ENCODE peak calls at places on chromosomes 5 and 9, in six cellular contexts. M is IMR-90, Z is MM.1S, C is pancreas, X is suprapubic skin, T is spleen. O is an unnamed sample.
A peak's percentile ranks its signal among the peaks of the same experiment; 100 is the strongest.

GRCh38 chr5:1107167-1108007 is 4.5 kb downstream of the SLC12A7 start:
- DNase-seq in M (no peak), Z (no peak), C (no peak), X (no peak), T (no peak), O (no peak)

GRCh38 chr5:79229357-79230174 is 6.4 kb upstream of the JMY start:
- DNase-seq in M (peak; percentile 81), X (peak; percentile 11), C (no peak), T (peak; percentile 27), Z (peak; percentile 81), O (no peak)

GRCh38 chr9:4689687-4690104 is 10.3 kb downstream of the CDC37L1 start:
- DNase-seq in C (no peak), X (no peak), M (peak; percentile 31), Z (peak; percentile 85), T (no peak), O (no peak)

GRCh38 chr9:134601764-134602163 is 39.8 kb upstream of the COL5A1 start:
- DNase-seq in C (peak; percentile 18), X (no peak), Z (no peak), T (no peak), M (peak; percentile 67), O (peak; percentile 59)

GRCh38 chr9:135087489-135087791 is at the start of gene OLFM1:
- DNase-seq in X (peak; percentile 90), T (no peak), M (peak; percentile 46), C (peak; percentile 91), Z (no peak), O (peak; percentile 81)

GRCh38 chr9:138069731-138070456 is 192.3 kb downstream of the CACNA1B start:
- DNase-seq in T (peak; percentile 61), X (no peak), M (no peak), Z (no peak), C (peak; percentile 33), O (peak; percentile 52)

GRCh38 chr5:179866241-179867078 is 7.8 kb upstream of the MRNIP start:
- DNase-seq in C (peak; percentile 45), Z (peak; percentile 38), X (no peak), T (peak; percentile 60), M (no peak), O (no peak)

GRCh38 chr5:81631124-81631523 is 119.8 kb downstream of the SSBP2 start:
- DNase-seq in X (no peak), M (no peak), T (no peak), C (no peak), Z (peak; percentile 89), O (no peak)

GRCh38 chr9:123267481-123268239 is 726 bp downstream of the STRBP start:
- DNase-seq in Z (no peak), C (peak; percentile 65), M (no peak), T (peak; percentile 84), X (peak; percentile 83), O (no peak)

GRCh38 chr9:116550728-116551436 is 136.2 kb upstream of the TRIM32 start:
- DNase-seq in Z (no peak), X (no peak), C (no peak), T (no peak), M (peak; percentile 56), O (no peak)

GRCh38 chr5:80620206-80620605 is 34.2 kb upstream of the MSH3 start:
- DNase-seq in T (no peak), C (no peak), Z (no peak), X (no peak), M (peak; percentile 59), O (no peak)

GRCh38 chr5:17157916-17158529 is 59.4 kb upstream of the BASP1 start:
- DNase-seq in Z (no peak), X (no peak), C (no peak), M (peak; percentile 100), T (no peak), O (no peak)

GRCh38 chr5:112374818-112375217 is 44.3 kb downstream of the EPB41L4A start:
- DNase-seq in Z (no peak), C (no peak), T (no peak), M (no peak), X (no peak), O (no peak)

GRCh38 chr9:85522459-85523092 is 219.2 kb downstream of the AGTPBP1 start:
- DNase-seq in M (peak; percentile 25), C (peak; percentile 65), T (peak; percentile 87), Z (no peak), X (no peak), O (no peak)

GRCh38 chr9:100700689-100701318 is 122.9 kb downstream of the CAVIN4 start:
- DNase-seq in X (no peak), Z (peak; percentile 31), M (peak; percentile 9), T (no peak), C (no peak), O (no peak)

GRCh38 chr9:105333076-105333475 is 88.6 kb downstream of the SLC44A1 start:
- DNase-seq in T (no peak), C (no peak), M (peak; percentile 56), Z (no peak), X (no peak), O (no peak)

GRCh38 chr9:83920469-83920941 is 727 bp downstream of the KIF27 start:
- DNase-seq in Z (peak; percentile 61), X (no peak), T (no peak), C (no peak), M (peak; percentile 38), O (no peak)

GRCh38 chr9:137317021-137317978 is 15.2 kb upstream of the NRARP start:
- DNase-seq in C (peak; percentile 57), T (peak; percentile 76), M (no peak), X (no peak), Z (no peak), O (no peak)

GRCh38 chr9:133770076-133770777 is 32.1 kb upstream of the SARDH start:
- DNase-seq in T (no peak), M (no peak), C (peak; percentile 67), X (peak; percentile 72), Z (no peak), O (peak; percentile 62)

GRCh38 chr5:136434795-136435194 is 69.5 kb upstream of the TRPC7 start:
- DNase-seq in T (no peak), Z (no peak), M (no peak), C (no peak), X (no peak), O (no peak)

GRCh38 chr9:91424403-91425176 is 958 bp upstream of the NFIL3 start:
- DNase-seq in C (peak; percentile 85), M (peak; percentile 89), T (peak; percentile 95), X (peak; percentile 96), Z (peak; percentile 84), O (peak; percentile 78)

GRCh38 chr9:127123239-127123935 is 952 bp upstream of the ANGPTL2 start:
- DNase-seq in Z (no peak), X (no peak), C (no peak), T (no peak), M (no peak), O (no peak)

GRCh38 chr5:157948738-157949410 is 89.9 kb upstream of the CLINT1 start:
- DNase-seq in X (peak; percentile 88), C (peak; percentile 82), M (peak; percentile 90), T (peak; percentile 86), Z (peak; percentile 91), O (peak; percentile 89)

GRCh38 chr5:131413605-131414559 is 150.0 kb downstream of the CDC42SE2 start:
- DNase-seq in T (no peak), M (no peak), C (no peak), X (no peak), Z (peak; percentile 39), O (no peak)

GRCh38 chr5:35159370-35159742 is 70.9 kb downstream of the PRLR start:
- DNase-seq in M (peak; percentile 6), X (no peak), Z (no peak), T (no peak), C (no peak), O (no peak)

GRCh38 chr9:93576296-93577044 is at the start of gene PHF2:
- DNase-seq in M (no peak), C (peak; percentile 70), Z (peak; percentile 14), T (peak; percentile 89), X (no peak), O (no peak)

GRCh38 chr5:1706428-1706827 is 93.2 kb downstream of the MRPL36 start:
- DNase-seq in T (no peak), M (no peak), C (no peak), X (no peak), Z (no peak), O (no peak)

GRCh38 chr5:141825836-141826560 is 52.2 kb downstream of the PCDH1 start:
- DNase-seq in Z (peak; percentile 31), X (no peak), T (peak; percentile 64), C (no peak), M (no peak), O (no peak)
- TF ChIP-seq CTCF in Z (peak; percentile 57), X (no peak), T (peak; percentile 11), C (no peak), M (peak; percentile 45), O (peak; percentile 57)

DNA sequence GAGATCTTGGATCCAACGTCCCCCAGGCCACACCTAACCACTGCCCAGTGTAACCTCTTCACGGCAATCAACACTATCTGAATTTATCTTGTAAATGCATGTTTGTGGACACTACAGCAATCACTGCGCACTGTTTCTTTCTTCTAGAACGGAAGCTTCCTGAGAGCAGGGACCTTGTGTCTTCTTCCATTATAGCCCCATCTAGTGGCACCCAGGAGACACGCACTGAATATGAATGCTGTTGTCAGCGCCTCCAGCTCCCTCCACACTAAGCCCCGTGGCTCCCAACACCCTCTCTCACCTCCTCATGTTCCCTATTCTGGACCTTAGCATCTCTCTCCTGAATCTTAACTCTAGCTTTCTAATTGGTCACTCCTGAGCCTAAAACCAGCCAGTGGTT is 72.7 kb downstream of the SMIM23 start:
- DNase-seq in X (no peak), C (no peak), T (no peak), Z (no peak), M (no peak), O (no peak)
- TF ChIP-seq CTCF in X (no peak), C (no peak), T (no peak), Z (peak; percentile 50), M (peak; percentile 39), O (peak; percentile 64)

GRCh38 chr5:61906820-61907219 is 399.2 kb upstream of the KIF2A start:
- DNase-seq in M (no peak), C (no peak), T (no peak), X (no peak), Z (no peak), O (no peak)

GRCh38 chr5:61901997-61902396 is 404.0 kb upstream of the KIF2A start:
- DNase-seq in X (no peak), Z (no peak), C (no peak), M (no peak), T (no peak), O (no peak)

GRCh38 chr5:61904730-61905129 is 401.3 kb upstream of the KIF2A start:
- DNase-seq in M (no peak), X (no peak), C (no peak), T (no peak), Z (no peak), O (no peak)

GRCh38 chr5:61907995-61908394 is 398.0 kb upstream of the KIF2A start:
- DNase-seq in C (no peak), X (no peak), T (no peak), Z (no peak), M (no peak), O (no peak)

DNA sequence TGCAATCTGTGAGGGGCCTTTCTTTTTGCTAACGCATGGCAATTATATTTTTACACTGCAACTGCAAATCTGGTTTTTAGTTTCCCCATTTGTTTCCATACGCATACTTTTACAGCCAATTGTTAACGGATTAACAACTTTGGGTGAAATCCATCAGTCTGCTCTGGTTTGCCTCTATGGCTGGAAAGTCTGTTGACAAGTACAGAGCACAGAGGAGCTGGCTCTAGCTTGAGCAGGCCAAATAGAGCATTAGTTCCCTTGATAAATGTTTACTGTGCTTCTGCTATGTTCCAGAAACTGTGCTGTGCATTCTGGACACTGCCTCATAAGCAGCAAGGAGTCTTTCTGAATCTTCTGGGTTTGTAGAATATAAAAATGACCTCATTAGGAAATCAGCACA is 400.4 kb upstream of the KIF2A start:
- DNase-seq in M (no peak), Z (no peak), X (no peak), C (no peak), T (no peak), O (no peak)
- TF ChIP-seq CTCF in M (no peak), Z (no peak), X (no peak), C (no peak), T (no peak), O (no peak)

GRCh38 chr5:88862547-88863175 is 20.3 kb downstream of the MEF2C start:
- DNase-seq in X (no peak), Z (no peak), T (no peak), M (no peak), C (no peak), O (no peak)
- TF ChIP-seq CTCF in X (no peak), Z (no peak), T (no peak), M (no peak), C (no peak), O (no peak)